ENCODE peak calls at places on chromosomes 4 and X, in six cellular contexts. Y is Kasumi-1, V is COR-L47, A is spleen, W is bronchial epithelial cell, H is NCI-H1092. O is an unnamed sample.

GRCh38 chr4:79823148-79823763 is 249.8 kb downstream of the ANTXR2 start:
- DNase-seq in H (no peak), W (no peak), Y (no peak), V (no peak), A (no peak), O (no peak)

GRCh38 chr4:6969826-6970800 is 60.5 kb downstream of the TBC1D14 start:
- DNase-seq in Y (no peak), W (no peak), V (no peak), H (no peak), A (peak), O (no peak)

GRCh38 chr4:15744016-15744415 is 34.1 kb upstream of the CD38 start:
- DNase-seq in A (no peak), W (no peak), H (no peak), Y (no peak), V (no peak), O (no peak)

GRCh38 chrX:20362268-20363002 is 95.7 kb upstream of the RPS6KA3 start:
- DNase-seq in Y (no peak), H (peak), V (peak), A (no peak), W (peak), O (peak)

GRCh38 chr4:111991797-111992196 is 153.5 kb upstream of the FAM241A start:
- DNase-seq in H (no peak), V (no peak), A (no peak), Y (no peak), W (peak), O (peak)

GRCh38 chr4:153530284-153530995 is 64.3 kb downstream of the TMEM131L start:
- DNase-seq in Y (no peak), W (no peak), A (no peak), H (no peak), V (no peak), O (no peak)

GRCh38 chr4:56910172-56910967 is 2.7 kb downstream of the REST start:
- DNase-seq in Y (no peak), V (no peak), A (peak), W (no peak), H (no peak), O (no peak)

GRCh38 chr4:139416073-139416673 is 37.7 kb upstream of the RAB33B start:
- DNase-seq in V (no peak), W (peak), A (no peak), Y (peak), H (no peak), O (no peak)

GRCh38 chrX:11952176-11952720 is 186.0 kb upstream of the FRMPD4 start:
- DNase-seq in Y (no peak), H (no peak), W (no peak), A (no peak), V (no peak), O (no peak)

GRCh38 chrX:48905090-48905790 is 6.2 kb downstream of the SLC35A2 start:
- DNase-seq in V (no peak), W (no peak), A (peak), Y (no peak), H (no peak), O (no peak)

GRCh38 chr4:19857405-19857804 is 394.3 kb upstream of the SLIT2 start:
- DNase-seq in V (peak), H (peak), Y (no peak), A (no peak), W (no peak), O (no peak)

GRCh38 chr4:95638920-95639501 is 90.2 kb upstream of the UNC5C start:
- DNase-seq in Y (no peak), H (no peak), W (peak), A (no peak), V (no peak), O (no peak)

GRCh38 chr4:70313736-70314135 is 21.0 kb upstream of the CABS1 start:
- DNase-seq in H (no peak), A (no peak), V (no peak), Y (no peak), W (no peak), O (no peak)

GRCh38 chr4:127622621-127622922 is 10.2 kb upstream of the INTU start:
- DNase-seq in W (peak), A (no peak), Y (no peak), V (no peak), H (no peak), O (no peak)

GRCh38 chr4:186606593-186606992 is 51.2 kb upstream of the MTNR1A start:
- DNase-seq in V (no peak), Y (no peak), A (no peak), H (no peak), W (peak), O (peak)

GRCh38 chrX:13452283-13452682 is 117.1 kb upstream of the EGFL6 start:
- DNase-seq in H (no peak), V (no peak), A (no peak), Y (no peak), W (no peak), O (no peak)

GRCh38 chr4:47532658-47533057 is 47.6 kb downstream of the ATP10D start:
- DNase-seq in H (no peak), A (no peak), Y (no peak), W (peak), V (no peak), O (no peak)

GRCh38 chr4:98359646-98360045 is 98.5 kb downstream of the RAP1GDS1 start:
- DNase-seq in V (no peak), A (no peak), Y (no peak), W (no peak), H (no peak), O (no peak)

GRCh38 chr4:105274504-105274903 is 127.8 kb downstream of the TET2 start:
- DNase-seq in V (no peak), A (no peak), W (peak), Y (no peak), H (no peak), O (peak)

GRCh38 chr4:152847376-152847775 is 67.6 kb downstream of the ARFIP1 start:
- DNase-seq in Y (no peak), A (no peak), V (no peak), W (no peak), H (no peak), O (no peak)

GRCh38 chrX:140432328-140433025 is 72.4 kb downstream of the SOX3 start:
- DNase-seq in V (no peak), A (no peak), H (no peak), W (no peak), Y (no peak), O (no peak)

GRCh38 chrX:120726294-120726693 is 96.4 kb upstream of the C1GALT1C1 start:
- DNase-seq in V (no peak), H (no peak), A (no peak), Y (peak), W (no peak), O (no peak)

GRCh38 chr4:178086324-178086723 is 644.1 kb upstream of the AGA start:
- DNase-seq in H (no peak), V (no peak), Y (no peak), A (no peak), W (no peak), O (peak)

GRCh38 chrX:119501511-119502148 is 33.4 kb downstream of the SLC25A5 start:
- DNase-seq in A (no peak), W (peak), Y (no peak), V (no peak), H (no peak), O (no peak)

GRCh38 chrX:46758956-46759644 is at the start of gene SLC9A7:
- DNase-seq in A (peak), H (peak), W (peak), Y (peak), V (peak), O (no peak)

O was measured in foreskin keratinocyte.